ENCODE peak calls at places on chromosomes 11 and 22, in four cellular contexts. N, J, F and W are unnamed samples.

GRCh38 chr22:32920032-32920628 is 118.6 kb downstream of the TIMP3 start:
- DNase-seq in N (no peak), F (no peak), J (no peak), W (no peak)

GRCh38 chr22:45194686-45195085 is 31.0 kb downstream of the NUP50 start:
- DNase-seq in N (no peak), F (no peak), J (peak; percentile 29), W (no peak)

GRCh38 chr11:126156814-126157213 is 54.6 kb downstream of the RPUSD4 start:
- DNase-seq in J (no peak), N (no peak), F (no peak), W (no peak)

GRCh38 chr11:87878373-87878779 is 296.9 kb downstream of the RAB38 start:
- DNase-seq in N (peak; percentile 21), F (peak; percentile 45), J (no peak), W (no peak)

GRCh38 chr11:1751999-1752906 is 1.9 kb upstream of the IFITM10 start:
- DNase-seq in F (no peak), J (peak; percentile 46), N (no peak), W (peak; percentile 80)

GRCh38 chr22:27919943-27920755 is 1.1 kb upstream of the PITPNB start:
- DNase-seq in F (peak; percentile 35), J (no peak), N (no peak), W (no peak)

GRCh38 chr11:23789938-23790371 is 706.9 kb upstream of the LUZP2 start:
- DNase-seq in F (no peak), N (no peak), J (no peak), W (no peak)

GRCh38 chr11:76551400-76551799 is 106.6 kb downstream of the EMSY start:
- DNase-seq in J (no peak), N (no peak), F (peak; percentile 13), W (no peak)

GRCh38 chr11:3894128-3894731 is 38.8 kb downstream of the STIM1 start:
- DNase-seq in J (peak; percentile 55), N (no peak), F (no peak), W (peak; percentile 92)

GRCh38 chr22:38775656-38776055 is 18.3 kb downstream of the DNAL4 start:
- DNase-seq in J (no peak), F (no peak), N (no peak), W (no peak)

GRCh38 chr22:30453731-30454510 is 17.9 kb downstream of the SEC14L3 start:
- DNase-seq in J (peak; percentile 75), F (peak; percentile 5), N (no peak), W (no peak)

GRCh38 chr22:27541831-27542230 is 259.7 kb downstream of the MN1 start:
- DNase-seq in F (no peak), J (no peak), N (no peak), W (no peak)

GRCh38 chr11:69899957-69900821 is 81.0 kb upstream of the FGF3 start:
- DNase-seq in J (no peak), F (no peak), N (no peak), W (peak; percentile 62)

GRCh38 chr11:73398132-73398526 is 21.9 kb downstream of the RELT start:
- DNase-seq in N (no peak), F (no peak), J (no peak), W (no peak)

GRCh38 chr11:61963016-61963281 is 4.5 kb downstream of the FTH1 start:
- DNase-seq in N (no peak), J (no peak), F (no peak), W (peak; percentile 80)

GRCh38 chr22:30459206-30460052 is 12.4 kb downstream of the SEC14L3 start:
- DNase-seq in F (peak; percentile 30), N (no peak), J (no peak), W (no peak)

GRCh38 chr11:2771758-2772466 is 72.1 kb upstream of the KCNQ1OT1 start:
- DNase-seq in N (no peak), J (peak; percentile 25), F (no peak), W (peak; percentile 41)

GRCh38 chr11:125225401-125225800 is 60.9 kb downstream of the PKNOX2 start:
- DNase-seq in F (no peak), N (no peak), J (no peak), W (no peak)

GRCh38 chr11:34423300-34423699 is 15.4 kb upstream of the CAT start:
- DNase-seq in F (no peak), N (no peak), J (no peak), W (no peak)

GRCh38 chr11:368414-369335 is 624 bp upstream of the B4GALNT4 start:
- DNase-seq in N (no peak), F (peak; percentile 7), J (peak; percentile 41), W (no peak)

GRCh38 chr11:108758458-108758857 is 93.6 kb downstream of the DDX10 start:
- DNase-seq in F (no peak), J (no peak), N (no peak), W (no peak)

GRCh38 chr11:106202935-106203620 is 125.6 kb downstream of the AASDHPPT start:
- DNase-seq in J (no peak), N (no peak), F (no peak), W (no peak)

GRCh38 chr11:17986007-17986710 is 26.7 kb downstream of the SERGEF start:
- DNase-seq in J (no peak), N (peak; percentile 15), F (no peak), W (no peak)

GRCh38 chr11:57430946-57431345 is 4.0 kb upstream of the SLC43A3 start:
- DNase-seq in J (no peak), N (no peak), F (no peak), W (no peak)